ENCODE peak calls at places on chromosomes 13 and 19, in eight cellular contexts. Q is activated T-cell treated with anti-CD3 and anti-CD28 coated beads for 1 hour; H is glutamatergic neuron; P is spleen; K is cerebellum; O is activated naive CD8-positive, alpha-beta T cell treated with anti-CD3 and anti-CD28 coated beads, Interleukin-2, amount 50 U/mL, for 24 hours; G is activated CD8-positive, alpha-beta T cell treated with anti-CD3 and anti-CD28 coated beads for 36 hours; D is IMR-90. Y is an unnamed sample.

GRCh38 chr13:48653074-48654054 is at the start of gene CYSLTR2:
- DNase-seq in Q (no peak), H (no peak), P (no peak), K (no peak), O (no peak), G (peak; percentile 18), D (peak; percentile 13), Y (no peak)

GRCh38 chr19:52170863-52171320 is 529 bp downstream of the ZNF836 start:
- DNase-seq in Q (no peak), H (peak; percentile 57), P (peak; percentile 84), K (peak; percentile 6), O (peak; percentile 14), G (no peak), D (no peak), Y (peak; percentile 27)

GRCh38 chr19:19488041-19488874 is 27.1 kb downstream of the TSSK6 start:
- DNase-seq in Q (no peak), H (no peak), P (no peak), K (no peak), O (no peak), G (no peak), D (no peak), Y (peak; percentile 60)

GRCh38 chr13:102870677-102871415 is 25.0 kb downstream of the ERCC5 start:
- DNase-seq in Q (peak; percentile 31), H (peak; percentile 71), P (peak; percentile 83), K (peak; percentile 86), O (peak; percentile 50), G (peak; percentile 67), D (peak; percentile 65), Y (peak; percentile 48)

GRCh38 chr19:12884926-12885748 is 1.9 kb downstream of the KLF1 start:
- DNase-seq in Q (peak; percentile 81), H (peak; percentile 83), P (peak; percentile 96), K (no peak), O (peak; percentile 91), G (peak; percentile 98), D (peak; percentile 28), Y (peak; percentile 96)

GRCh38 chr13:82963466-82963865 is 918.8 kb downstream of the SLITRK1 start:
- DNase-seq in Q (no peak), H (no peak), P (no peak), K (no peak), O (no peak), G (no peak), D (peak; percentile 33), Y (no peak)

GRCh38 chr13:60467098-60467497 is 70.1 kb downstream of the TDRD3 start:
- DNase-seq in Q (no peak), H (no peak), P (no peak), K (no peak), O (no peak), G (no peak), D (no peak), Y (no peak)

GRCh38 chr19:6287269-6287885 is 7.6 kb upstream of the MLLT1 start:
- DNase-seq in Q (no peak), H (no peak), P (peak; percentile 21), K (no peak), O (no peak), G (peak; percentile 24), D (no peak), Y (no peak)

GRCh38 chr13:109345433-109345941 is 440.9 kb downstream of the IRS2 start:
- DNase-seq in Q (no peak), H (no peak), P (no peak), K (no peak), O (no peak), G (no peak), D (peak; percentile 77), Y (no peak)